ENCODE peak calls at places on chromosomes 11 and 22, in five cellular contexts. N, S, M, I and F are unnamed samples.

GRCh38 chr22:17999851-18000250 is 24.5 kb downstream of the MICAL3 start:
- DNase-seq in N (no peak), S (no peak), M (no peak), I (no peak), F (no peak)

GRCh38 chr22:49272546-49273125 is 555.0 kb downstream of the BRD1 start:
- DNase-seq in N (no peak), S (no peak), M (no peak), I (no peak), F (no peak)

GRCh38 chr22:30573594-30574094 is 821 bp downstream of the GAL3ST1 start:
- DNase-seq in N (no peak), S (no peak), M (no peak), I (no peak), F (no peak)

GRCh38 chr11:101707477-101707876 is 123.7 kb upstream of the TRPC6 start:
- DNase-seq in N (no peak), S (no peak), M (no peak), I (no peak), F (no peak)

GRCh38 chr22:46524203-46524740 is 13.1 kb downstream of the CELSR1 start:
- DNase-seq in N (no peak), S (no peak), M (no peak), I (no peak), F (no peak)

GRCh38 chr11:91773090-91773489 is 451.5 kb upstream of the FAT3 start:
- DNase-seq in N (no peak), S (peak), M (no peak), I (no peak), F (no peak)

GRCh38 chr22:49142281-49142680 is 685.4 kb downstream of the BRD1 start:
- DNase-seq in N (no peak), S (no peak), M (no peak), I (no peak), F (no peak)

GRCh38 chr11:11089805-11090204 is 232.0 kb upstream of the ZBED5 start:
- DNase-seq in N (no peak), S (no peak), M (no peak), I (no peak), F (no peak)

GRCh38 chr22:31326877-31327276 is 19.3 kb downstream of the PATZ1 start:
- DNase-seq in N (no peak), S (no peak), M (no peak), I (no peak), F (no peak)

GRCh38 chr22:12613199-12613598 is 2914.8 kb upstream of the OR11H1 start:
- DNase-seq in N (no peak), S (no peak), M (no peak), I (no peak), F (no peak)

GRCh38 chr11:106491751-106492150 is 414.3 kb downstream of the AASDHPPT start:
- DNase-seq in N (no peak), S (no peak), M (no peak), I (no peak), F (no peak)

GRCh38 chr11:120709808-120710207 is 198.3 kb downstream of the GRIK4 start:
- DNase-seq in N (no peak), S (no peak), M (no peak), I (no peak), F (no peak)

GRCh38 chr11:111819161-111820058 is 52.0 kb downstream of the ALG9 start:
- DNase-seq in N (no peak), S (no peak), M (no peak), I (no peak), F (no peak)

GRCh38 chr11:60428517-60428916 is 855 bp upstream of the MS4A5 start:
- DNase-seq in N (no peak), S (no peak), M (no peak), I (no peak), F (no peak)

GRCh38 chr11:110762596-110762995 is 50.4 kb upstream of the ARHGAP20 start:
- DNase-seq in N (no peak), S (no peak), M (no peak), I (no peak), F (no peak)

GRCh38 chr11:124762624-124763155 is 600 bp upstream of the ESAM start:
- DNase-seq in N (no peak), S (no peak), M (no peak), I (peak), F (no peak)

GRCh38 chr11:29005401-29005980 is 897.3 kb downstream of the METTL15 start:
- DNase-seq in N (no peak), S (no peak), M (peak), I (no peak), F (no peak)

GRCh38 chr22:44871782-44872181 is 119.4 kb downstream of the ARHGAP8 start:
- DNase-seq in N (no peak), S (no peak), M (no peak), I (no peak), F (no peak)

GRCh38 chr22:41963453-41964105 is 5.7 kb upstream of the SEPTIN3 start:
- DNase-seq in N (no peak), S (no peak), M (no peak), I (no peak), F (no peak)

GRCh38 chr11:133509924-133510697 is 22.2 kb downstream of the OPCML start:
- DNase-seq in N (no peak), S (no peak), M (no peak), I (no peak), F (no peak)

GRCh38 chr22:38953577-38954413 is 3.6 kb upstream of the APOBEC3A start:
- DNase-seq in N (peak), S (no peak), M (no peak), I (no peak), F (peak)

GRCh38 chr11:76148941-76149613 is 57.2 kb downstream of the WNT11 start:
- DNase-seq in N (no peak), S (no peak), M (peak), I (peak), F (no peak)

GRCh38 chr11:15591112-15591537 is 476.4 kb downstream of the INSC start:
- DNase-seq in N (no peak), S (no peak), M (no peak), I (no peak), F (no peak)
- TF ChIP-seq TAF1 in N (no peak), S (no peak), M (no peak), I (no peak), F (no peak)

DNA sequence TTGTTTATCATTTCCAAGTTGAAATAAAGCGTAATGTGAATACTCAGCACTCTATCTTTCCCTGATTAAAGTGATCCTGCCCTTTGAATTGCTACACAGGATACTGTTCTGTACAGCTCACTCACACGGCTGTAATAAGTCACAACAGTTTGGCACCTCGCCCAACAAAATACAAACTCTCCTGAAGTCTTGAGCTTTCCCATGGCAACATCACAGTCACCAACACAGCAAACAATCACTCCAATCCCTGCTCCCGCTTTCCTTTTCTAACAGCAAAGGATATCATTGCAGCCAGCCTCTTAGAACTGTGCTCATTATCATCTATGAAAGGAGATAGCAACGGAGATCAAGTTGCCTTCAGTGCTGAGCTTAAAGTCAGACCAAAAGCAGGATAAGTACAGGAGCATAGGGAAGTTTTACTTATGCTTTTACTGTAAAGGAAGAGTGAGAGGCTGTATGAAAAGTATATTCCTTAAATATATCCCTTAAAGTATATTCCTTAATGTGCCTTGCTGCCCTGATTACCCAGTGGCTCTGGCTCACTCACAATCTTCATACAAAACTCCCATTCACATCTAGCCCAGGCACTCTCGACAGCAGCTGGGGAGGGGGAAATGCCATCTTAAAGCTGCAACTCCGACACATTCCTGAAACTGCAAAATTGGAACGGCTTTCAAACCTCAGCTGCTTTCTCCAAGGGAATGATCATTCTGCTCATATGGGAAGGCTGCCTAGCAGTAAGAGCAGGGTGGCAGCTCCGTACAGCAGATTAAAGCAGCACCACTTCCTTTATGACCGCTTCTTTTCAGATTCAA is 35.9 kb downstream of the MAML2 start:
- DNase-seq in N (no peak), S (no peak), M (peak), I (peak), F (no peak)
- TF ChIP-seq TAF1 in N (no peak), S (no peak), M (no peak), I (no peak), F (no peak)

GRCh38 chr11:57121996-57122395 is 59.8 kb upstream of the LRRC55 start:
- DNase-seq in N (no peak), S (no peak), M (no peak), I (peak), F (no peak)

GRCh38 chr11:57111646-57112045 is 70.1 kb upstream of the LRRC55 start:
- DNase-seq in N (no peak), S (no peak), M (no peak), I (no peak), F (no peak)

DNA sequence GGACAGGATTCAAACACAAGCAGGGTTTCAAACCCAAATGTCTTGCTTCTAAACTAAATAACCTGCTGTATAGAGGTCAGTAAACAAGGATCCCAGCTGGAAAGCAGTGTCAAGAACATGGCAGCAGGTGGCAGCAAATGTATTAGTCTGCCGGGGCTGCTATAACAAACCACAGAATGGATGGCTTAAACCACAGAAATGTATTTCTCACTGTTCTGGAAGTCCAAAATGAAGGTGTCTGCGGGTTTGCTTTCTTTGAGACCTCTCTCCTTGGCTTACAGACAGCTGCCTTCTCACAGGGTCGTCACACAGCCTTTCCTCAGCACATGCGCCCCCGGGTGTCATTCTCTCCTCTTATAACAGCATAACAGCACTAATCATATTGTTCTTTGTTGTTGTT is 65.1 kb upstream of the LRRC55 start:
- DNase-seq in N (no peak), S (peak), M (peak), I (peak), F (no peak)
- TF ChIP-seq TAF1 in N (no peak), S (no peak), M (no peak), I (no peak), F (no peak)

DNA sequence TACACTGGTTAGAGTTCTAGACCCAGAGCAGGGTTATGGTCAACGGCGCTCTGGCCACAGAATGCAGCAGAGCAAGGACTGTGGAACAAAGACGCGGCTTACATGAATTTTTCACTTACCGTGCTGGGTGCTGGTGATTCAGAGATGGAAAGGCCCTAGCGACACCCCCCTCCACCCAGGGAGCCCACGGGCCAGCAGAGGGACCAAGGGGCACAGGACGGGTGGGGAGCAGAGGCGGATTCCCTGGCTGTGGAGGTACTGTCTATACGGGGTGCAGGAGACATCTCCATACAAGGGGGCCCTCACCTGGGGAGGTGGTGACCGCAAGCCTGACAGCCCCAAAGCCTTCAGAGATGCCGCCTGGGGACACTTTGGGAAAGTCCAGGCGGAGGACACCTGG is 1.1 kb upstream of the SEPTIN5 start:
- DNase-seq in N (no peak), S (no peak), M (no peak), I (no peak), F (no peak)
- TF ChIP-seq TAF1 in N (no peak), S (no peak), M (no peak), I (no peak), F (no peak)

DNA sequence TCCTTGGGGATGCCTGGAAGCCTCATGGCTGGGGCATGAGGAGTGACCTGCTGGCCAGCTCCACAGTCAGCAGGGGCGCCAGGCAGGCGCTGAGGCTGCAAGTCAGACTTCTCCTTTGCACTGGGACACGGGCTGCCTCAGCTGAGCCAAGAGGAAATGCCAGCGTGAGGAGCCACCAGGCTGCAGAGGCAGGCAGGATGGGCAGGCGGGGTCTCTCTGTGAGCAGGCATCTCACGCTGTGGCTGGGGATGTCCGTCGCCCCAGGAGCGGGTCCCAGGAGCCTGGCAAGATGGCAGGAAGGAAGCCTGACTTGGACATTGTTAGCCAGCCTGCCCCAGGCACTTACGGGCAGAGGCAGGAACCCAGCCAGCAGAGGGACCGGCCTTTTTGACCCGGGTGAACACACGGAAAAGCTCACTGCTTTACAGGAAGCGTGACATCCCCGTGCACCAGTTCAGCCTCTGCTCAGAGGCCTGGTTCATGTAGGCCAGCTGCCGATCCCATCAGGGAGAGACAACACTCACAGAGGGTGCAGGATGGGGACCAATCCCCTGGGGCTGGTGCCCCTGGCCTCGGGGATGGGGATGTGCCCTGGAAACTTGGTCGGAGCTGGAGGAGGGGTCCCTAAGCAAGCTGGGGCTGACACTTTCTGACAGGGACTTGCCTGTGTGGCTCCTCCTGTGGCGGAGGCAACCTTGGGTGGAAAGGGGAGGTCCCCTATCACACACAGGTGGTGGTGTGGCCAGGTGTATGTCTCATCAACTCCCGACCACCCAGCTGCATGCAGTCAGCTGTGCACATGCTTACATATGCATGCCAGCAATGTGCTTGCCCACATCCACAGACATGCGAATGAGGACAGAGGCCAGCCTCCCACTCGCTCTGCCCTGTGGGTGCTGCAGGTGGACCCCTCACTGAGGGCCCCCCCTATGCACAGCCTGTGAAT is 10.0 kb downstream of the GNB1L start:
- DNase-seq in N (no peak), S (no peak), M (no peak), I (peak), F (no peak)
- TF ChIP-seq TAF1 in N (no peak), S (no peak), M (no peak), I (no peak), F (no peak)

DNA sequence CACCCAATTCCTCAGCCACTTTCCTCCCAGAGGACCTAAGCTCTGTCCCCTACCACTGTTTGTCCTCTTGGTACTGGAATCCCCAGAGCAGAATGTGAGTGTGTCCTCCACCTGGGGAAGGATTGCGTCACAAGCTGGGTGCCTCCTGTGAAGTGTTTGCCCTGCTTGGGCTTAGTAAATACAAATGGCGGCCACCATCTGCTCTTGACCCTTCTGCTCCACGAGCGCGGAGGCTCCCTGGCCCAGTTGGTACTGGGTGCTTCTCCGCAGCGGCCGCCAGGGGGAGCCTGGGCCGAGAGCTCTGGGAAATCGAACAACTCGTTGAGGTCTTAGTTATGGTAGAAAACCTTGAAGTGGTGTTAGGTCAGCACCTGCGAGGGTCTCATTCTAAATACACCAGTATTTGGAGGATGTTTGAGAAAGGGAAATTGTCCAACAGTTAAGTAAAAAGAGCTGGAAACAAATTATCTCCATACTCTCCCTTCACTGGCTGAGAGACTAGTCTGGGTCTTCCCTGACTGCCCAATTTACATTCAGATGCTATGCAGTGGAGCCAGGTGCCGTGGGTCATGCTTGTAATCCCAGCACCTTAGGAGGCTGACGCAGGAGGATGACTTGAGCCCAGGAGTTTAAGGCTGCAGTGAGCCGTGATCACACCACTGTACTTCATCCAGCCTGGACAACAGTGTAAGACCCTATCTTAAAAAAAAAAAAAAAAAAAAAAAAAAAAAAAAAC is 74.6 kb upstream of the TEAD1 start:
- DNase-seq in N (peak), S (peak), M (peak), I (peak), F (peak)
- TF ChIP-seq TAF1 in N (no peak), S (no peak), M (no peak), I (no peak), F (no peak)